ENCODE peak calls at places on chromosomes 3 and 15, in five cellular contexts. K is ovary; J is activated T-helper 9 cell treated with anti-CD3 and anti-CD28 coated beads, Interleukin-2, amount 50 U/mL, for 16 hours; Z is mesothelial cell of epicardium; U is GM03348. N is an unnamed sample.

GRCh38 chr15:62141200-62141599 is 23.9 kb downstream of the C2CD4B start:
- DNase-seq in J (no peak), K (no peak), U (no peak), Z (no peak), N (no peak)

GRCh38 chr15:28969511-28970085 is 83.8 kb downstream of the APBA2 start:
- DNase-seq in J (no peak), Z (no peak), K (no peak), U (no peak), N (no peak)

GRCh38 chr3:120688121-120688520 is 6.1 kb upstream of the HGD start:
- DNase-seq in K (no peak), Z (no peak), J (no peak), U (peak), N (no peak)

GRCh38 chr15:59687831-59688230 is 1.3 kb downstream of the BNIP2 start:
- DNase-seq in J (no peak), U (peak), K (no peak), Z (no peak), N (no peak)

GRCh38 chr15:62857411-62857853 is 185.1 kb upstream of the TPM1 start:
- DNase-seq in K (no peak), U (no peak), J (no peak), Z (no peak), N (no peak)

GRCh38 chr15:80210612-80211554 is 41.1 kb downstream of the CTXND1 start:
- DNase-seq in U (no peak), K (no peak), Z (no peak), J (no peak), N (no peak)

GRCh38 chr3:33115024-33115768 is 1.4 kb downstream of the CRTAP start:
- DNase-seq in Z (no peak), U (peak), K (peak), J (no peak), N (peak)

GRCh38 chr3:103976931-103977339 is 1389.8 kb upstream of the ALCAM start:
- DNase-seq in J (no peak), U (no peak), Z (no peak), K (no peak), N (no peak)

GRCh38 chr3:133488785-133489367 is 84.6 kb upstream of the CDV3 start:
- DNase-seq in Z (no peak), U (peak), K (no peak), J (no peak), N (no peak)

GRCh38 chr15:39205506-39206371 is 375.1 kb upstream of the THBS1 start:
- DNase-seq in K (no peak), Z (no peak), J (no peak), U (no peak), N (no peak)

GRCh38 chr15:55893852-55894251 is 99.6 kb downstream of the NEDD4 start:
- DNase-seq in Z (no peak), J (no peak), K (no peak), U (no peak), N (no peak)

GRCh38 chr3:100777271-100777670 is 68.0 kb downstream of the TFG start:
- DNase-seq in K (no peak), J (no peak), Z (no peak), U (peak), N (no peak)

GRCh38 chr3:186094696-186095095 is 14.2 kb downstream of the ETV5 start:
- DNase-seq in Z (no peak), K (no peak), U (no peak), J (no peak), N (no peak)

GRCh38 chr3:176906046-176906905 is 291.0 kb downstream of the TBL1XR1 start:
- DNase-seq in J (no peak), U (no peak), Z (no peak), K (peak), N (no peak)

GRCh38 chr3:192039593-192039992 is 578.6 kb downstream of the PYDC2 start:
- DNase-seq in J (no peak), Z (no peak), U (no peak), K (no peak), N (no peak)